ENCODE peak calls at places on chromosomes 5 and 9, in seven cellular contexts. Q is GM23248, O is HCT116, H is H1, S is neural progenitor cell, X is fibroblast of lung, Z is mesendoderm. F is an unnamed sample.

GRCh38 chr9:12723409-12724028 is 30.3 kb downstream of the TYRP1 start:
- DNase-seq in X (no peak), O (peak; percentile 23), Z (no peak), S (no peak), H (no peak), Q (peak; percentile 57), F (no peak)

GRCh38 chr5:124546643-124547042 is 199.8 kb downstream of the ZNF608 start:
- DNase-seq in S (peak; percentile 55), H (peak; percentile 53), O (no peak), Z (peak; percentile 26), X (peak; percentile 29), Q (peak; percentile 42), F (peak; percentile 48)

GRCh38 chr5:95923918-95924559 is 37.6 kb downstream of the ELL2 start:
- DNase-seq in O (no peak), X (no peak), Q (no peak), S (no peak), H (no peak), Z (no peak), F (no peak)

GRCh38 chr9:35832814-35833213 is 3.8 kb downstream of the TMEM8B start:
- DNase-seq in Q (no peak), S (no peak), Z (no peak), H (no peak), O (no peak), X (no peak), F (no peak)

GRCh38 chr9:93200449-93200742 is 16.5 kb downstream of the WNK2 start:
- DNase-seq in X (no peak), Z (no peak), S (no peak), Q (no peak), H (no peak), O (no peak), F (no peak)

GRCh38 chr9:93128715-93129224 is 5.3 kb downstream of the NINJ1 start:
- DNase-seq in H (no peak), X (no peak), Q (no peak), Z (no peak), O (no peak), S (no peak), F (no peak)

GRCh38 chr5:43631182-43631910 is 28.4 kb downstream of the NNT start:
- DNase-seq in S (peak; percentile 93), X (peak; percentile 73), Z (peak; percentile 91), H (peak; percentile 54), O (peak; percentile 69), Q (peak; percentile 91), F (peak; percentile 44)

GRCh38 chr5:36938129-36938528 is 61.6 kb downstream of the NIPBL start:
- DNase-seq in Q (no peak), X (no peak), H (no peak), O (no peak), Z (no peak), S (peak; percentile 55), F (no peak)

GRCh38 chr9:134626141-134626423 is 15.5 kb upstream of the COL5A1 start:
- DNase-seq in S (no peak), H (no peak), O (no peak), Z (no peak), Q (no peak), X (no peak), F (no peak)

GRCh38 chr5:96090205-96090604 is 128.6 kb upstream of the ELL2 start:
- DNase-seq in H (no peak), Q (no peak), Z (no peak), S (no peak), O (no peak), X (no peak), F (peak; percentile 38)

GRCh38 chr9:113299800-113300292 is 3.3 kb downstream of the RNF183 start:
- DNase-seq in H (no peak), X (no peak), S (no peak), Z (no peak), Q (peak; percentile 9), O (no peak), F (no peak)

GRCh38 chr9:5553211-5553610 is 42.9 kb downstream of the PDCD1LG2 start:
- DNase-seq in Q (peak; percentile 36), Z (no peak), H (no peak), S (no peak), O (no peak), X (peak; percentile 92), F (no peak)
- H3K27ac ChIP-seq in Q (peak overlapping the region; percentile 10), Z (no peak overlapping the region), H (no peak overlapping the region), S (no peak overlapping the region), O (no peak overlapping the region), X (no peak overlapping the region), F (no peak overlapping the region)

GRCh38 chr5:14293279-14293678 is 150.1 kb downstream of the TRIO start:
- DNase-seq in Q (no peak), O (no peak), X (no peak), S (no peak), Z (no peak), H (no peak), F (no peak)
- H3K79me2 ChIP-seq in Q (peaks cover 100% of the 10 kb centered on the region), O (peaks cover 5% of the 10 kb centered on the region), X (peaks cover 51% of the 10 kb centered on the region), S (no peaks in the 10 kb centered on the region), Z (peaks cover 3% of the 10 kb centered on the region), H (no peaks in the 10 kb centered on the region), F (no peaks in the 10 kb centered on the region)

DNA sequence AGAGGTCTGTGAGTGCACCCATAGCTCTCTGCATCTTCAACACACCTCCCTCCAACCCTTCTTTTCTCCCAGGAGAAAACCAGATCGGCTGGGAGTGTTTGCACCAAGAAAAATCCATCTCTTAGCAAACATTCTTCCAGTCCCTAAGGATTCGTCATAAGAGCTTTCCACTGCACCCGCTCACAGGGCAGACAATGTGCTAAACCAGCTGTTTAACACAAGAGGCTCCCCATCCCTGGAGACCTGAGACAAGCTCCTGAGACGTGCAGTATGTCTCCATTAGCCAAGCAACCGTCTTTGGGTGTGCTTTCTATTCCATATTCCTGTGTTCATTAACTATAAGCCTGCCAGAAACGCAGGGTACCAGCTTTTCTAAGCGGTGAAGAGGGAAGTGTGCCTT is 93.6 kb upstream of the ZNF462 start:
- DNase-seq in O (no peak), X (no peak), S (no peak), Z (no peak), Q (no peak), H (no peak), F (no peak)
- H3K27ac ChIP-seq in O (no peak overlapping the region), X (no peak overlapping the region), S (no peak overlapping the region), Z (no peak overlapping the region), Q (no peak overlapping the region), H (no peak overlapping the region), F (no peak overlapping the region)

DNA sequence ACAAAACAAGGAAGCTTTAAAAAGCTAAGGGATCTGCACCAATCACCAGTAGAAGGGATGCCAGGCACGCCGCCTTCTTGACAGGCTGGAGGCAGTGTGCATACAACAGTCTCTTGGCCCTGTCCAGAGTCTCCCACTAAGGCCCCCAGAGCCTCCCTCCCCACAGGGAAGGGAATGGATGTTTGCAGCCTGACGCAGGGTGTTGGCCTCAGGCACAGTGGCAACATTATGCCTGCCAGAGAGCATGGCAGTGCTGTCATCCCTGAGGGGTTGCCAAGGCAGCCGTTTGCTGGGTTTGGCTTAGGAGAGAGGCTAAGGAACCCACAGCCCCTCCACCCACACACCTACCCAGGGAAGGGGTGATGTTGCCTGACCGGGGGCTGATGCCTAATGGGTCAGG is 4.8 kb downstream of the HBEGF start:
- DNase-seq in Z (no peak), O (no peak), Q (peak; percentile 56), X (peak; percentile 39), S (no peak), H (no peak), F (no peak)
- H3K79me2 ChIP-seq in Z (no peaks in the 10 kb centered on the region), O (no peaks in the 10 kb centered on the region), Q (peaks cover 14% of the 10 kb centered on the region), X (peaks cover 27% of the 10 kb centered on the region), S (no peaks in the 10 kb centered on the region), H (no peaks in the 10 kb centered on the region), F (no peaks in the 10 kb centered on the region)

GRCh38 chr5:61306531-61307195 is 25.4 kb upstream of the ZSWIM6 start:
- DNase-seq in Z (peak; percentile 79), X (peak; percentile 89), H (no peak), S (no peak), Q (peak; percentile 95), O (no peak), F (no peak)

GRCh38 chr5:61301345-61301744 is 30.7 kb upstream of the ZSWIM6 start:
- DNase-seq in Q (peak; percentile 76), H (no peak), S (no peak), Z (peak; percentile 25), O (no peak), X (peak; percentile 63), F (no peak)

GRCh38 chr5:61304611-61305369 is 27.3 kb upstream of the ZSWIM6 start:
- DNase-seq in H (no peak), O (peak; percentile 55), Q (peak; percentile 96), X (peak; percentile 93), S (no peak), Z (peak; percentile 59), F (no peak)

GRCh38 chr5:61301820-61302563 is 30.1 kb upstream of the ZSWIM6 start:
- DNase-seq in S (peak; percentile 27), Z (peak; percentile 90), X (peak; percentile 100), Q (peak; percentile 100), O (peak; percentile 82), H (no peak), F (no peak)

GRCh38 chr5:61303348-61303747 is 28.7 kb upstream of the ZSWIM6 start:
- DNase-seq in Q (no peak), O (no peak), S (no peak), X (no peak), H (no peak), Z (no peak), F (no peak)
- H3K27ac ChIP-seq in Q (no peak overlapping the region), O (no peak overlapping the region), S (no peak overlapping the region), X (peak overlapping the region; percentile 91), H (no peak overlapping the region), Z (no peak overlapping the region), F (no peak overlapping the region)

GRCh38 chr9:6763244-6763643 is 5.5 kb downstream of the KDM4C start:
- DNase-seq in Z (no peak), O (no peak), X (no peak), H (no peak), S (no peak), Q (no peak), F (no peak)
- H3K79me2 ChIP-seq in Z (peaks cover 6% of the 10 kb centered on the region), O (peaks cover 69% of the 10 kb centered on the region), X (peaks cover 40% of the 10 kb centered on the region), H (peaks cover 88% of the 10 kb centered on the region), S (peaks cover 34% of the 10 kb centered on the region), Q (peaks cover 97% of the 10 kb centered on the region), F (peaks cover 80% of the 10 kb centered on the region)

DNA sequence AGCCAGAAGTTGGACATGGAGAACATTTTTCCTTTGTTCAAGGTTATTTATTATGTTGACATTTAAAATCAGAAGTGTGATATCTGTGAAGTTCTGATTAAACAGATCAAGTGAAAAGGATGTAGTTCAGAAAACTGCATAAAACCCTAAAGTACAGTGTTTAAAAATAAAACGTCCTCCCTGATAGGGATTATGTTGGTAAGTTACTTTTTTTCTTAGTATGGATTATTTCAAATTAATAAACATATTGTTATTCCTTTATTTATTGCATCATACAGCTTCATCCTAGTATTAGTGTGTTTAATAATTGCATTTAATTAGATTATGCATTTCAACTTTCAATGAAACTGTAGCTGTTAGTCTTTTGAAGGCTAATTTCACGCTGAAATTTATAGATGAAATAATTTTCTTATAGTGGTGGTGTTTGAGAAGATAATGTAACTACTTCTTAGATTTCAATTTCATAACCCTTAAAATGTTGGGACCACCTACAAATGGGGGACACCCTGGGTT is 157.9 kb upstream of the DMRT1 start:
- DNase-seq in S (no peak), Z (no peak), X (no peak), Q (no peak), O (no peak), H (no peak), F (no peak)
- H3K27ac ChIP-seq in S (peak overlapping the region; percentile 80), Z (no peak overlapping the region), X (peak overlapping the region; percentile 78), Q (peak overlapping the region; percentile 96), O (no peak overlapping the region), H (no peak overlapping the region), F (no peak overlapping the region)